ENCODE peak calls at places on chromosomes 2 and 18, in eight cellular contexts. G is K562, X is Panc1, C is HL-60, O is stomach, L is GM12891, U is GM12878, Y is H1. R is an unnamed sample.

GRCh38 chr2:230130668-230131364 is 62.1 kb upstream of the SLC16A14 start:
- DNase-seq in L (no peak), C (no peak), X (peak; percentile 61), U (no peak), Y (no peak), G (no peak), O (no peak), R (peak; percentile 79)

GRCh38 chr2:120540719-120541552 is 194.7 kb upstream of the GLI2 start:
- DNase-seq in Y (no peak), O (no peak), L (no peak), C (no peak), G (no peak), X (no peak), U (no peak), R (no peak)

GRCh38 chr2:217079165-217079564 is 219.3 kb upstream of the TNP1 start:
- DNase-seq in G (no peak), U (no peak), C (no peak), L (no peak), Y (no peak), O (no peak), X (no peak), R (no peak)

GRCh38 chr2:138503087-138503442 is 1.5 kb downstream of the SPOPL start:
- DNase-seq in U (no peak), G (no peak), Y (no peak), O (no peak), C (peak; percentile 84), L (no peak), X (no peak), R (no peak)

GRCh38 chr2:75432761-75433361 is 127.9 kb downstream of the EVA1A start:
- DNase-seq in O (no peak), Y (no peak), U (peak; percentile 96), X (no peak), L (peak; percentile 20), G (no peak), C (no peak), R (peak; percentile 78)

GRCh38 chr2:105812180-105813044 is 67.7 kb downstream of the NCK2 start:
- DNase-seq in L (no peak), U (no peak), G (no peak), C (no peak), O (no peak), Y (no peak), X (no peak), R (no peak)

GRCh38 chr18:34483198-34483597 is 226.9 kb upstream of the DTNA start:
- DNase-seq in C (no peak), O (no peak), Y (no peak), L (no peak), X (no peak), G (no peak), U (no peak), R (no peak)

GRCh38 chr18:8625693-8626092 is 16.5 kb downstream of the RAB12 start:
- DNase-seq in X (no peak), Y (no peak), U (no peak), L (no peak), G (no peak), C (no peak), O (no peak), R (no peak)

GRCh38 chr2:234373060-234373459 is 123.8 kb downstream of the ARL4C start:
- DNase-seq in G (no peak), C (no peak), O (no peak), Y (no peak), X (no peak), L (no peak), U (no peak), R (no peak)

GRCh38 chr2:64952896-64953482 is 36.2 kb upstream of the SLC1A4 start:
- DNase-seq in X (no peak), C (no peak), U (no peak), L (no peak), G (no peak), Y (no peak), O (no peak), R (no peak)

GRCh38 chr18:33440011-33440383 is 524 bp downstream of the CCDC178 start:
- DNase-seq in O (peak; percentile 54), X (no peak), C (no peak), Y (peak; percentile 36), G (peak; percentile 19), U (no peak), L (no peak), R (no peak)

GRCh38 chr2:191869178-191869577 is 22.3 kb upstream of the CAVIN2 start:
- DNase-seq in Y (peak; percentile 75), L (no peak), X (no peak), C (no peak), U (peak; percentile 7), G (peak; percentile 18), O (no peak), R (no peak)

GRCh38 chr2:218396688-218397501 is 2.8 kb upstream of the CTDSP1 start:
- DNase-seq in X (no peak), L (no peak), O (peak; percentile 78), C (no peak), U (no peak), G (no peak), Y (no peak), R (peak; percentile 95)

GRCh38 chr2:232580648-232580981 is 30.1 kb downstream of the EIF4E2 start:
- DNase-seq in L (no peak), C (no peak), U (no peak), Y (no peak), G (no peak), O (no peak), X (no peak), R (no peak)

GRCh38 chr2:143954208-143954607 is 565.7 kb downstream of the ZEB2 start:
- DNase-seq in X (no peak), U (no peak), G (no peak), Y (no peak), O (no peak), L (no peak), C (no peak), R (no peak)

GRCh38 chr18:49747876-49748275 is 65.5 kb downstream of the ACAA2 start:
- DNase-seq in U (no peak), X (no peak), G (no peak), O (no peak), Y (no peak), L (no peak), C (no peak), R (no peak)

GRCh38 chr2:28951910-28952805 is 28.9 kb upstream of the TOGARAM2 start:
- DNase-seq in U (no peak), O (no peak), Y (no peak), L (no peak), C (peak; percentile 87), X (no peak), G (no peak), R (no peak)

GRCh38 chr2:65957886-65958285 is 477.0 kb upstream of the MEIS1 start:
- DNase-seq in G (no peak), X (no peak), O (no peak), U (no peak), L (no peak), C (no peak), Y (no peak), R (no peak)

GRCh38 chr2:74095629-74096028 is 52.1 kb downstream of the BOLA3 start:
- DNase-seq in C (no peak), U (no peak), L (no peak), G (no peak), Y (no peak), O (no peak), X (no peak), R (no peak)
- TF ChIP-seq POLR2AphosphoS5 in C (no peak), U (no peak), L (no peak), G (no peak), Y (no peak), O (no peak), X (no peak), R (no peak)

GRCh38 chr2:239036819-239037558 is 189.1 kb downstream of the TWIST2 start:
- DNase-seq in O (no peak), C (no peak), G (no peak), X (no peak), L (no peak), Y (no peak), U (no peak), R (no peak)

GRCh38 chr2:239037559-239037910 is 189.7 kb downstream of the TWIST2 start:
- DNase-seq in C (no peak), O (no peak), X (no peak), U (no peak), L (no peak), G (no peak), Y (no peak), R (no peak)

GRCh38 chr2:239039479-239039861 is 191.6 kb downstream of the TWIST2 start:
- DNase-seq in C (no peak), X (no peak), L (no peak), G (no peak), U (no peak), O (no peak), Y (no peak), R (no peak)

GRCh38 chr2:239040152-239040761 is 192.4 kb downstream of the TWIST2 start:
- DNase-seq in L (no peak), O (no peak), X (no peak), C (no peak), G (no peak), U (no peak), Y (no peak), R (no peak)

GRCh38 chr2:239038773-239039478 is 191.0 kb downstream of the TWIST2 start:
- DNase-seq in O (no peak), C (no peak), Y (no peak), X (no peak), U (no peak), L (no peak), G (no peak), R (peak; percentile 65)
- TF ChIP-seq POLR2AphosphoS5 in O (no peak), C (no peak), Y (no peak), X (no peak), U (no peak), L (no peak), G (no peak), R (no peak)

GRCh38 chr2:237026981-237027711 is 58.5 kb upstream of the COPS8 start:
- DNase-seq in C (peak; percentile 41), Y (peak; percentile 29), L (peak; percentile 18), O (peak; percentile 78), G (peak; percentile 38), X (peak; percentile 25), U (no peak), R (peak; percentile 86)
- TF ChIP-seq POLR2AphosphoS5 in C (no peak), Y (no peak), L (no peak), O (no peak), G (no peak), X (no peak), U (no peak), R (no peak)

GRCh38 chr18:44715245-44715644 is 34.6 kb downstream of the SETBP1 start:
- DNase-seq in G (no peak), C (no peak), Y (no peak), U (no peak), O (no peak), X (no peak), L (no peak), R (no peak)
- TF ChIP-seq POLR2AphosphoS5 in G (no peak), C (no peak), Y (no peak), U (no peak), O (no peak), X (no peak), L (no peak), R (no peak)

R was measured in spleen.